ENCODE peak calls at places on chromosome 4, in five cellular contexts. H, M, X, Z and A are unnamed samples.

GRCh38 chr4:110704748-110705439 is 82.0 kb upstream of the PITX2 start:
- DNase-seq in H (peak; percentile 87), Z (no peak), M (no peak), X (no peak), A (no peak)

GRCh38 chr4:188665466-188665865 is 526.2 kb downstream of the TRIML1 start:
- DNase-seq in M (no peak), Z (peak; percentile 25), X (no peak), H (no peak), A (no peak)

GRCh38 chr4:2745516-2745915 is 10.6 kb downstream of the TNIP2 start:
- DNase-seq in H (no peak), X (no peak), M (no peak), Z (no peak), A (no peak)

GRCh38 chr4:128565565-128566186 is 243.8 kb upstream of the JADE1 start:
- DNase-seq in M (no peak), X (no peak), Z (peak; percentile 79), H (peak; percentile 33), A (peak; percentile 51)

GRCh38 chr4:27149541-27150212 is 289.0 kb downstream of the STIM2 start:
- DNase-seq in H (no peak), X (peak; percentile 37), M (no peak), Z (no peak), A (peak; percentile 9)

GRCh38 chr4:170497105-170497504 is 407.3 kb upstream of the AADAT start:
- DNase-seq in Z (peak; percentile 6), H (no peak), X (no peak), M (no peak), A (no peak)

GRCh38 chr4:86302242-86302641 is 57.6 kb downstream of the MAPK10 start:
- DNase-seq in X (peak; percentile 1), Z (peak; percentile 79), M (no peak), H (no peak), A (peak; percentile 17)

GRCh38 chr4:73213917-73214663 is 44.5 kb downstream of the ANKRD17 start:
- DNase-seq in X (peak; percentile 48), H (no peak), Z (no peak), M (no peak), A (no peak)

GRCh38 chr4:108080752-108081151 is 88.0 kb downstream of the LEF1 start:
- DNase-seq in M (no peak), X (no peak), H (no peak), Z (no peak), A (no peak)

GRCh38 chr4:131091896-131092295 is 1995.9 kb downstream of the C4orf33 start:
- DNase-seq in X (peak; percentile 4), H (peak; percentile 41), M (no peak), Z (peak; percentile 57), A (peak; percentile 64)

GRCh38 chr4:122718265-122718664 is 14.2 kb upstream of the BBS12 start:
- DNase-seq in M (no peak), Z (no peak), H (no peak), X (no peak), A (no peak)

GRCh38 chr4:9409793-9410192 is 34.4 kb upstream of the DEFB131A start:
- DNase-seq in X (no peak), Z (no peak), M (no peak), H (no peak), A (no peak)

GRCh38 chr4:23333946-23334878 is 555.6 kb downstream of the PPARGC1A start:
- DNase-seq in M (no peak), X (peak; percentile 71), Z (peak; percentile 54), H (peak; percentile 90), A (peak; percentile 19)

GRCh38 chr4:72295966-72296557 is 264.3 kb downstream of the NPFFR2 start:
- DNase-seq in X (peak; percentile 57), Z (peak; percentile 75), M (peak; percentile 1), H (peak; percentile 11), A (peak; percentile 63)

GRCh38 chr4:35697203-35697736 is 547.0 kb downstream of the ARAP2 start:
- DNase-seq in M (no peak), H (no peak), Z (no peak), X (no peak), A (no peak)

GRCh38 chr4:187480146-187481145 is 515.1 kb upstream of the ZFP42 start:
- DNase-seq in X (peak; percentile 47), H (no peak), M (no peak), Z (no peak), A (no peak)

GRCh38 chr4:21009956-21010355 is 309.7 kb downstream of the PACRGL start:
- DNase-seq in X (no peak), H (no peak), M (no peak), Z (peak; percentile 48), A (no peak)

GRCh38 chr4:779555-779954 is 46.4 kb downstream of the CPLX1 start:
- DNase-seq in H (no peak), Z (no peak), X (no peak), M (no peak), A (no peak)

GRCh38 chr4:54296548-54297203 is 67.6 kb downstream of the PDGFRA start:
- DNase-seq in M (no peak), Z (no peak), H (no peak), X (no peak), A (no peak)

GRCh38 chr4:105074097-105074496 is 72.6 kb upstream of the TET2 start:
- DNase-seq in H (no peak), Z (no peak), M (no peak), X (no peak), A (no peak)

GRCh38 chr4:184330008-184330400 is 112.3 kb upstream of the ENPP6 start:
- DNase-seq in Z (no peak), M (no peak), H (no peak), X (peak; percentile 40), A (no peak)

GRCh38 chr4:140300271-140300970 is 73.0 kb upstream of the SCOC start:
- DNase-seq in X (peak; percentile 87), H (no peak), Z (no peak), M (peak; percentile 19), A (peak; percentile 15)

GRCh38 chr4:41069268-41069667 is 145.1 kb downstream of the APBB2 start:
- DNase-seq in M (no peak), Z (no peak), X (peak; percentile 49), H (no peak), A (no peak)

GRCh38 chr4:17526695-17527477 is 11.9 kb downstream of the CLRN2 start:
- DNase-seq in H (no peak), Z (no peak), X (no peak), M (no peak), A (no peak)

GRCh38 chr4:163157157-163157556 is 9.5 kb downstream of the NAF1 start:
- DNase-seq in H (no peak), X (peak; percentile 88), Z (no peak), M (no peak), A (no peak)

GRCh38 chr4:106195435-106195950 is 120.5 kb downstream of the TBCK start:
- DNase-seq in X (no peak), M (no peak), Z (peak; percentile 11), H (no peak), A (no peak)

GRCh38 chr4:15043226-15043625 is 40.9 kb downstream of the CPEB2 start:
- DNase-seq in Z (peak; percentile 9), M (no peak), H (peak; percentile 3), X (no peak), A (peak; percentile 52)

GRCh38 chr4:40601641-40602040 is 28.0 kb downstream of the RBM47 start:
- DNase-seq in Z (peak; percentile 23), M (no peak), X (no peak), H (no peak), A (no peak)

GRCh38 chr4:99410075-99410474 is 25.1 kb downstream of the ADH7 start:
- DNase-seq in H (no peak), X (no peak), M (no peak), Z (no peak), A (no peak)

GRCh38 chr4:108762559-108763225 is at the start of gene ETNPPL:
- DNase-seq in M (no peak), H (no peak), X (no peak), Z (peak; percentile 85), A (peak; percentile 59)

GRCh38 chr4:81845273-81845672 is 373.6 kb upstream of the RASGEF1B start:
- DNase-seq in M (no peak), Z (no peak), X (no peak), H (no peak), A (no peak)

GRCh38 chr4:184583738-184584502 is 65.3 kb downstream of the CASP3 start:
- DNase-seq in X (no peak), M (no peak), Z (no peak), H (peak; percentile 11), A (no peak)

GRCh38 chr4:70364002-70364401 is 3.4 kb downstream of the SMR3A start:
- DNase-seq in X (no peak), H (no peak), Z (no peak), M (no peak), A (no peak)

GRCh38 chr4:185796176-185796575 is 15.8 kb downstream of the SORBS2 start:
- DNase-seq in Z (no peak), X (no peak), M (no peak), H (no peak), A (no peak)

GRCh38 chr4:1026115-1026514 is 14.7 kb downstream of the FGFRL1 start:
- DNase-seq in M (no peak), Z (no peak), X (peak; percentile 21), H (peak; percentile 65), A (no peak)

GRCh38 chr4:22607382-22607781 is 85.4 kb upstream of the GBA3 start:
- DNase-seq in H (peak; percentile 31), X (peak; percentile 31), M (peak; percentile 8), Z (peak; percentile 32), A (peak; percentile 60)

GRCh38 chr4:56424697-56425514 is 10.5 kb downstream of the PPAT start:
- DNase-seq in M (peak; percentile 16), H (peak; percentile 43), Z (no peak), X (peak; percentile 45), A (peak; percentile 29)

GRCh38 chr4:19187709-19188108 is 1064.0 kb upstream of the SLIT2 start:
- DNase-seq in M (no peak), H (no peak), Z (no peak), X (no peak), A (peak; percentile 34)

GRCh38 chr4:19187104-19187503 is 1064.6 kb upstream of the SLIT2 start:
- DNase-seq in H (no peak), Z (no peak), X (peak; percentile 37), M (no peak), A (no peak)
- H3K4me1 ChIP-seq in H (no peaks in the 10 kb centered on the region), Z (no peaks in the 10 kb centered on the region), X (peaks cover 3% of the 10 kb centered on the region), M (no peaks in the 10 kb centered on the region), A (peaks cover 14% of the 10 kb centered on the region)

GRCh38 chr4:4810778-4811177 is 48.7 kb upstream of the MSX1 start:
- DNase-seq in Z (no peak), H (no peak), X (no peak), M (no peak), A (no peak)
- H3K9me3 ChIP-seq in Z (no peaks in the 10 kb centered on the region), H (no peaks in the 10 kb centered on the region), X (no peaks in the 10 kb centered on the region), M (no peaks in the 10 kb centered on the region), A (no peaks in the 10 kb centered on the region)

GRCh38 chr4:24912252-24913098 is at the start of gene CCDC149:
- DNase-seq in H (no peak), X (peak; percentile 57), M (peak; percentile 64), Z (peak; percentile 89), A (peak; percentile 59)
- TF ChIP-seq CTCF in H (no peak), X (no peak), M (peak; percentile 8), Z (peak; percentile 30), A (no peak)

GRCh38 chr4:138979742-138980141 is 35.8 kb upstream of the NOCT start:
- DNase-seq in H (no peak), X (no peak), Z (no peak), M (no peak), A (no peak)
- H3K4me1 ChIP-seq in H (peaks cover 9% of the 10 kb centered on the region), X (peaks cover 3% of the 10 kb centered on the region), Z (peaks cover 17% of the 10 kb centered on the region), M (peaks cover 16% of the 10 kb centered on the region), A (no peaks in the 10 kb centered on the region)

DNA sequence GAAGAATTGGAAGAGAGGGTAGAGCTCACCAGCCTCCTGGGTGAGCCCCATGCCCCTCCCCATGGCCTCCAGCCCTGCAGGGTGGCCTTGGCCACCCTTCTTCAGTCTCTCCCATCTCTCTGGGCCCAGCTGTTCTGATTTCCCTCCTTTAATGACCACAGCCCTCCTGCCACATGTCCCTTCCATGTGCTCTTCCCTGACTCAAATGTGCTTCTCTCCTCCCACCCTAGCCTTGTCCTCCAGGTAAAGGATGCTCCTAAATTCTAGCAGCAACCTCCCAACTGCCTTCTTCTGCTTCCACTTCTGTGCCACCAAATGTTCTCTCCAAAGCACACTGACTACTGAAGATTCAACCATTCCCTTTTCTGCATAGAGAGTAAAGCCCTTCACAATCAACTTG is 83.0 kb downstream of the ADRA2C start:
- DNase-seq in H (no peak), X (no peak), Z (no peak), M (no peak), A (no peak)
- H3K9me3 ChIP-seq in H (no peaks in the 10 kb centered on the region), X (peaks cover 6% of the 10 kb centered on the region), Z (no peaks in the 10 kb centered on the region), M (no peaks in the 10 kb centered on the region), A (peaks cover 6% of the 10 kb centered on the region)